ENCODE peak calls at places on chromosomes 11 and 22, in seven cellular contexts. G, L, I, C, P, Z and Y are unnamed samples.
A peak's percentile ranks its signal among the peaks of the same experiment; 100 is the strongest.

GRCh38 chr11:67387518-67387917 is 4.3 kb upstream of the RAD9A start:
- DNase-seq in G (no peak), L (no peak), I (no peak), C (no peak), P (no peak), Z (no peak), Y (no peak)

GRCh38 chr11:102552447-102553200 is 22.1 kb upstream of the MMP7 start:
- DNase-seq in G (no peak), L (no peak), I (peak; percentile 98), C (peak; percentile 90), P (no peak), Z (peak; percentile 80), Y (no peak)

GRCh38 chr22:28903080-28903479 is 19.7 kb downstream of the ZNRF3 start:
- DNase-seq in G (no peak), L (no peak), I (no peak), C (no peak), P (no peak), Z (no peak), Y (no peak)

GRCh38 chr22:29914991-29915390 is 32.0 kb downstream of the MTMR3 start:
- DNase-seq in G (no peak), L (no peak), I (no peak), C (no peak), P (no peak), Z (no peak), Y (peak; percentile 10)

GRCh38 chr11:106398396-106399074 is 321.1 kb downstream of the AASDHPPT start:
- DNase-seq in G (no peak), L (no peak), I (peak; percentile 69), C (no peak), P (no peak), Z (no peak), Y (no peak)

GRCh38 chr11:128343870-128344269 is 243.5 kb downstream of the ETS1 start:
- DNase-seq in G (no peak), L (no peak), I (peak; percentile 91), C (peak; percentile 86), P (no peak), Z (no peak), Y (no peak)

GRCh38 chr11:7677801-7678201 is 4.5 kb upstream of the CYB5R2 start:
- DNase-seq in G (no peak), L (peak; percentile 35), I (peak; percentile 12), C (no peak), P (no peak), Z (no peak), Y (peak; percentile 96)

GRCh38 chr11:116772443-116773202 is at the start of gene BUD13:
- DNase-seq in G (peak; percentile 81), L (peak; percentile 70), I (peak; percentile 94), C (peak; percentile 67), P (peak; percentile 94), Z (peak; percentile 86), Y (peak; percentile 82)

GRCh38 chr11:87353904-87354303 is 316.2 kb downstream of the TMEM135 start:
- DNase-seq in G (no peak), L (no peak), I (no peak), C (no peak), P (no peak), Z (no peak), Y (no peak)

GRCh38 chr11:122181372-122181771 is 65.4 kb upstream of the BLID start:
- DNase-seq in G (no peak), L (no peak), I (no peak), C (no peak), P (no peak), Z (no peak), Y (no peak)
- H3K4me3 ChIP-seq in G (no peak overlapping the region), L (no peak overlapping the region), I (peak overlapping the region; percentile 78), C (no peak overlapping the region), P (no peak overlapping the region), Z (no peak overlapping the region), Y (no peak overlapping the region)

DNA sequence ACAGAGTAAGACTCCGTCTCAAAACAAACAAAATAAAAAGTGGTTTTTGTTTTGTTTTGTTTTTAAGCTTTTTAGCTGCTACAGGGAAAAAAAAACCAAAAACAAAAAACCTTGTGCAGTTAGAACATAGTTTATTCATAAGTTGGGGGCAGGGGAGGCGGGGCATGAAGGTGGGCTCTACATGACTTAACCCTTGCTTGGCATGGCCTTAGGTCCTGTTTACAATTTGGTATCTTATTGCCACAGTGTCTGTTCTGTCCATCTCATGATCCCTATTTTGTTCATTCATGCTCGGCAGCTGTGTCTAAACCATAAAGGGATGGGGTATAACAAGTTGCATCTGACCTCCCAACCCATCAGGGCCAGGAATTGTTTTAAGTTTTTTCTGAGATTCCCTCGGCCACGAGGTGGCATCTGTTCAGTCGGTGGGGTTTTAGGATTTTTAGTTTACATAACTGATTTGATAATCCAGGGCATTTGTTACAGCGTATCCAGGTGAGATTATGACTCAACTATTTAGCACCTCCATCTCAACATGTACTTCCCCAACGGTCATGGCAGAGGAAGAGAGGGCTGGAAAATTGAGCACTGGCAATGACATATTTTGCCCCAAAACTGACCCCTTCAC is 6.9 kb downstream of the AP5B1 start:
- DNase-seq in G (peak; percentile 14), L (peak; percentile 21), I (no peak), C (peak; percentile 82), P (no peak), Z (no peak), Y (peak; percentile 14)
- TF ChIP-seq CTCF in G (peak; percentile 8), L (peak; percentile 45), I (no peak), C (peak; percentile 14), P (no peak), Z (no peak), Y (no peak)

GRCh38 chr11:126992804-126993111 is 7.8 kb downstream of the KIRREL3 start:
- DNase-seq in G (no peak), L (peak; percentile 82), I (peak; percentile 17), C (no peak), P (no peak), Z (no peak), Y (peak; percentile 25)
- H3K4me3 ChIP-seq in G (no peak overlapping the region), L (no peak overlapping the region), I (no peak overlapping the region), C (no peak overlapping the region), P (no peak overlapping the region), Z (no peak overlapping the region), Y (no peak overlapping the region)

DNA sequence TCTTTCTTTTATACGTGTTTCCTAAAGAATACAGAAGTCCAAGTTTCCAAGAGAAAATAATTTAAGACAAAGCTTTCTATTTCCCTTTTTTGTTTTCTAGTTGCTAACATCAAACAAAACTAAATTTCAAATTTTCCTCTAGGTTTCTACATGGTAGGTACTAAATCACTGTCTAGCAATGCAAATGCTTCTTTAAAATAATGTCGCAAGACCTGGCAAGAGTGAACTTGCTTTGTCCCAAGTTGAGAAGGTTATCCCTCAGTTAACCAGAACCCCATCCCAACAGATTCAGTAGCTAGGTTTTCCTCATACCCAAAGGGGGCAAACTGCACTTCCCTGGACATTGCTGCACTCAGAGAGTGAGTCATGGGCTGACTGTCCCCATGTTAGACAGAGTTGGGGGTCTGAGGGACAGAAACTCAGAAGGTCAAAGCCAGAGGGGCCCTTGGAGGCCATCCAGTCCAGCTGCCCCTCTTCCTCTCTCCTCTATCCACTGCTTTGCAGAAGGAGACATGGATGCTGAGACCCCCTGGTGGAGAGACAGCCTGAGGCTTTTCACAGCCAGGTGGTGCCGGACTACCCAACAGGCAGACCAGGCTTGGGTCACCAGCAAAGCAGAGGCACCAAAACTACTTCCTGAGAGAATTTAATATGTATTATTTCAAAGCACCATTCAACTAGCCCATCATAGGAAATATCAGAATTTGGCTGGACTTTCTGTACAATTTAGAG is 23.1 kb downstream of the OR2AT4 start:
- DNase-seq in G (no peak), L (no peak), I (no peak), C (peak; percentile 15), P (no peak), Z (no peak), Y (no peak)
- TF ChIP-seq CTCF in G (no peak), L (peak; percentile 2), I (peak; percentile 25), C (no peak), P (no peak), Z (no peak), Y (peak; percentile 30)

DNA sequence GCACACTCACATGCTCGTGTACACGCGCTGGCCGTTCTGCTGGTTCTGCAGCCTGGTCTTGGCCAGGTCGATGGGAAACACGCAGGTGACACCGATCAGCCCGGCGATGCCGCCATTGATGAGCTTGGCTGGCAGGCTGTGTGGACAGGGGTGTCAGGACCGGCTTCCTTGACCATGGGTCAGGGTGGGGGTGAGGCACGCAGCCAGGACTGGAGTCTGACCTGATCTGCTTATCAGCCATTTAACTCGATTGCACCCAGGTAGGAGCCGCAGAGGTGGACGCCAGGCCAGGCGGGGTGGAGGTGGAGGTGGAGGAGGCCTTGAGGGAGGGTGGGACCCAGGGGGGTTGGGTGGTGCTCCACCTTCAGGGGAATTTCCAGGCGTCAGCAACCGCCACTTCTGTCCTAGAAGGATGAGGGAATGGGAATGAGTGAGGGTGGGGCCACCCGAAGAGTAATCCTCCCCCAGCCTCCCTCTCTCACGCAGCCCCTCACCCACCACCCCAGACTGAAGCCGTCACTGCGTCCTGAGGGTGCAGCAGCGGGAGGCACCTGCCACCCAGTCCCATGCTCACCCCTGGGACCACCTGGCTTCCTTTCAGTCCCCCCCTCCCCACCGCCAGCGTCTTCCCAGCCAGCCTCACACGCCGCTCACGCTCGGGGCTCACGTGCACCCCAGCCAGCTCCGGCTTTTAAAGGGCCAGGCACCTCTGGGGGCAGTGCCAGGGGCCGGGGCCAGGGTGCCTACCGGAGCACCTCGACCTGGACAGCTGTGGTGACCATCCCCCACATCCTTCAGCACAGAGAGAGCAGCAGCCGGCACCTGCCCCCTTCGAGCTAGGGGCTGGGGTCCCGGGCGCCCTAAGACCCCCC is 3.1 kb downstream of the SLC25A22 start:
- DNase-seq in G (no peak), L (no peak), I (no peak), C (no peak), P (no peak), Z (no peak), Y (no peak)
- H3K4me3 ChIP-seq in G (peak overlapping the region; percentile 79), L (peak overlapping the region; percentile 68), I (peak overlapping the region; percentile 94), C (peak overlapping the region; percentile 97), P (no peak overlapping the region), Z (peak overlapping the region; percentile 47), Y (peak overlapping the region; percentile 74)